ENCODE peak calls at places on chromosome 16, in four cellular contexts. N is GM12891, D is GM12878, M is HepG2. E is an unnamed sample.

GRCh38 chr16:70789231-70789926 is 11.6 kb downstream of the VAC14 start:
- DNase-seq in N (no peak), D (no peak), M (no peak), E (no peak)

GRCh38 chr16:74760007-74760767 is 14.4 kb downstream of the FA2H start:
- DNase-seq in N (no peak), D (no peak), M (no peak), E (no peak)

GRCh38 chr16:67718668-67719047 is 458 bp downstream of the GFOD2 start:
- DNase-seq in N (no peak), D (no peak), M (no peak), E (no peak)

GRCh38 chr16:82782715-82783251 is 156.0 kb downstream of the CDH13 start:
- DNase-seq in N (no peak), D (no peak), M (no peak), E (no peak)

GRCh38 chr16:3854740-3855139 is 25.8 kb downstream of the CREBBP start:
- DNase-seq in N (no peak), D (no peak), M (no peak), E (no peak)

GRCh38 chr16:20763461-20764232 is at the start of gene ACSM3:
- DNase-seq in N (peak; percentile 58), D (peak; percentile 93), M (peak; percentile 83), E (peak; percentile 47)

GRCh38 chr16:5903797-5904196 is 806.2 kb upstream of the EEF2KMT start:
- DNase-seq in N (no peak), D (no peak), M (no peak), E (no peak)

GRCh38 chr16:85402910-85403692 is 210.0 kb upstream of the GSE1 start:
- DNase-seq in N (no peak), D (no peak), M (no peak), E (no peak)

GRCh38 chr16:86751081-86752030 is 173.0 kb downstream of the FOXL1 start:
- DNase-seq in N (no peak), D (no peak), M (no peak), E (no peak)

GRCh38 chr16:16029431-16030011 is 80.1 kb downstream of the ABCC1 start:
- DNase-seq in N (no peak), D (no peak), M (no peak), E (no peak)

GRCh38 chr16:69326172-69326873 is 4.1 kb downstream of the PDF start:
- DNase-seq in N (no peak), D (no peak), M (peak; percentile 94), E (no peak)

GRCh38 chr16:1828645-1829410 is 1.8 kb downstream of the FAHD1 start:
- DNase-seq in N (no peak), D (no peak), M (peak; percentile 90), E (no peak)

GRCh38 chr16:81752225-81752875 is 26.7 kb upstream of the PLCG2 start:
- DNase-seq in N (peak; percentile 59), D (peak; percentile 72), M (no peak), E (peak; percentile 59)

GRCh38 chr16:57191056-57191536 is 5.0 kb downstream of the RSPRY1 start:
- DNase-seq in N (no peak), D (no peak), M (no peak), E (no peak)

GRCh38 chr16:11639925-11640899 is 28.0 kb upstream of the SNN start:
- DNase-seq in N (no peak), D (no peak), M (peak; percentile 90), E (no peak)

GRCh38 chr16:22685162-22685830 is 128.7 kb upstream of the HS3ST2 start:
- DNase-seq in N (no peak), D (no peak), M (no peak), E (no peak)

GRCh38 chr16:85159226-85159980 is 47.1 kb upstream of the CIBAR2 start:
- DNase-seq in N (no peak), D (no peak), M (peak; percentile 78), E (no peak)

GRCh38 chr16:78551487-78552085 is 452.1 kb downstream of the WWOX start:
- DNase-seq in N (no peak), D (no peak), M (no peak), E (no peak)

GRCh38 chr16:68744744-68745280 is 7.7 kb downstream of the CDH1 start:
- DNase-seq in N (no peak), D (no peak), M (peak; percentile 97), E (no peak)

GRCh38 chr16:50305441-50306061 is 39.2 kb downstream of the ADCY7 start:
- DNase-seq in N (peak; percentile 16), D (no peak), M (no peak), E (peak; percentile 19)

GRCh38 chr16:19804538-19805323 is 79.9 kb downstream of the GPRC5B start:
- DNase-seq in N (no peak), D (no peak), M (no peak), E (no peak)

DNA sequence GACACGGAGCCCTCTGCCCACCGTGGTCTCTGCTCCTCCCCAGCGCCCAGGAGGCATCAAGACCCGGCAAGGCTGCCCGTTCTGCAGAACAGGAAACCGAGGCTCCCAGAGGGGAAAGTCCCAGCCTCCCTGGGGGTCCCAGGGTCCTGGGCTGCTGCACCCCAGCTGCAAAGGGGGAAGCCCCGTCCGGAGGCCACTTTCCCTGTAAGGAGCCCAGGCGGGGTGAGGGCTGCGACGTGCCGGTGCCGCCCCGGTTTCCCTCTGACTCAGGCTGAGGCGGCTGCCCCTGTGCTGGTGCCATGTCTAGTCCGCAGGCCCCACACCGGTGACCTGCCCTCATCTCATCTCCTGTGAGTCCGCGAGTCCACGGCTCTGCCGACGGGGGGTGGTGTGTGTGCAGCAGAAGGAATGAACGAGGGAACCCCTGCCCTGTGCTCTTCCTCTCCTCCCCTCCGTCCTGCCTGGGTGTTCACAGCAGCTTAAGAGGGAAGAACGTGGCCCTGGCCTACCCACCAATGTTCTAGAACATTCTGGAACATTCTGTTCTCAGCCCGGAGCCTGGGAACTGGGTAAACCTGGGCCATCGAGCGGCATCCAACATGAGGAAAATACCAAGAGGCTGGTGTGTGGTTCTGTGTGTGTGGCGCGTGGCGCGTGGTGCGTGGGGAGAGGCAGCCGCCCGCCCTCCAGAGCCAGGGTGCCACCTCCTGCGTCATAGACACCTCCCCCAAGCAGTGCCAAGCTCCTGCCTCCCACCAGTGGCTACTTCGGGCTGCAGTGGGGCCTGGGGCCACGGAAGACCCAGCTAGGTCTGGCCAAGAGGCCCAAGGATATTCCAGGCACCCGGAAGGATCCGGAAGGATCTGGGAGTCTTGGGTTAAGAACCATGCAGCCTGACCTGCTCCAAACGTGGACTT is 7.0 kb upstream of the CBFA2T3 start:
- DNase-seq in N (peak; percentile 73), D (no peak), M (no peak), E (no peak)
- TF ChIP-seq POLR2A in N (no peak), D (no peak), M (no peak), E (no peak)

GRCh38 chr16:73057369-73058210 is 9.7 kb upstream of the ZFHX3 start:
- DNase-seq in N (no peak), D (no peak), M (no peak), E (no peak)
- TF ChIP-seq POLR2AphosphoS5 in N (no peak), D (no peak), M (no peak), E (no peak)

GRCh38 chr16:62240722-62241121 is 204.5 kb upstream of the CDH8 start:
- DNase-seq in N (no peak), D (no peak), M (no peak), E (no peak)
- TF ChIP-seq TAF1 in N (no peak), D (no peak), M (no peak), E (no peak)

GRCh38 chr16:30524575-30525571 is 1.5 kb downstream of the ZNF768 start:
- DNase-seq in N (no peak), D (no peak), M (no peak), E (no peak)
- TF ChIP-seq POLR2A in N (no peak), D (no peak), M (peak; percentile 31), E (no peak)

E was measured in GM12892.